ENCODE peak calls at places on chromosome 16, in five cellular contexts. K is HCT116, R is GM12878, J is SK-N-SH, T is K562. L is an unnamed sample.

GRCh38 chr16:19113577-19114358 is at the start of gene ITPRIPL2:
- DNase-seq in T (peak; percentile 72), K (peak; percentile 79), R (no peak), J (peak; percentile 92), L (peak; percentile 98)

GRCh38 chr16:48997081-48997615 is 284.5 kb downstream of the CBLN1 start:
- DNase-seq in T (no peak), K (no peak), J (no peak), R (no peak), L (no peak)

GRCh38 chr16:73058616-73059409 is 10.9 kb upstream of the ZFHX3 start:
- DNase-seq in J (peak; percentile 77), T (peak; percentile 20), R (no peak), K (peak; percentile 38), L (peak; percentile 56)

GRCh38 chr16:30748634-30749445 is 615 bp downstream of the PHKG2 start:
- DNase-seq in J (peak; percentile 80), R (no peak), T (peak; percentile 64), K (no peak), L (no peak)

GRCh38 chr16:64269756-64270155 is 852.1 kb downstream of the CDH11 start:
- DNase-seq in T (no peak), J (no peak), R (no peak), K (no peak), L (no peak)

GRCh38 chr16:65538945-65539344 is 417.1 kb upstream of the CDH11 start:
- DNase-seq in R (no peak), T (no peak), J (no peak), K (no peak), L (no peak)

GRCh38 chr16:85722066-85722465 is 28.8 kb downstream of the C16orf74 start:
- DNase-seq in T (no peak), J (no peak), R (no peak), K (no peak), L (no peak)

GRCh38 chr16:82263456-82264159 is 93.6 kb upstream of the MPHOSPH6 start:
- DNase-seq in R (peak; percentile 5), T (peak; percentile 75), J (peak; percentile 51), K (peak; percentile 53), L (peak; percentile 56)

GRCh38 chr16:75306102-75306762 is 54.8 kb upstream of the BCAR1 start:
- DNase-seq in R (no peak), T (no peak), K (peak; percentile 49), J (no peak), L (no peak)

GRCh38 chr16:87856796-87857228 is 12.5 kb downstream of the SLC7A5 start:
- DNase-seq in J (peak; percentile 41), R (no peak), K (no peak), T (no peak), L (no peak)

GRCh38 chr16:17277981-17278381 is 192.8 kb downstream of the XYLT1 start:
- DNase-seq in T (peak; percentile 19), K (peak; percentile 24), J (no peak), R (no peak), L (peak; percentile 76)

GRCh38 chr16:85112364-85112763 is at the start of gene CIBAR2:
- DNase-seq in K (no peak), R (no peak), J (peak; percentile 92), T (no peak), L (no peak)

GRCh38 chr16:64051826-64052225 is 1070.0 kb downstream of the CDH11 start:
- DNase-seq in K (no peak), J (no peak), R (no peak), T (no peak), L (peak; percentile 39)

GRCh38 chr16:66605177-66605999 is 884 bp downstream of the CMTM3 start:
- DNase-seq in J (peak; percentile 80), K (no peak), R (no peak), T (peak; percentile 77), L (no peak)

GRCh38 chr16:73054732-73055481 is 7.0 kb upstream of the ZFHX3 start:
- DNase-seq in T (no peak), K (no peak), J (peak; percentile 45), R (no peak), L (peak; percentile 72)

GRCh38 chr16:23877107-23878070 is 41.6 kb downstream of the PRKCB start:
- DNase-seq in R (no peak), K (no peak), J (no peak), T (no peak), L (peak; percentile 38)

GRCh38 chr16:29700253-29700987 is 21.4 kb downstream of the QPRT start:
- DNase-seq in R (no peak), J (peak; percentile 88), K (peak; percentile 84), T (peak; percentile 85), L (peak; percentile 77)

GRCh38 chr16:84183911-84184310 is 2.9 kb downstream of the TAF1C start:
- DNase-seq in J (no peak), K (no peak), T (no peak), R (no peak), L (no peak)

GRCh38 chr16:5944971-5945370 is 847.4 kb upstream of the EEF2KMT start:
- DNase-seq in J (peak; percentile 35), R (no peak), K (no peak), T (no peak), L (no peak)

GRCh38 chr16:54397190-54397835 is 110.7 kb upstream of the IRX3 start:
- DNase-seq in K (no peak), R (no peak), T (no peak), J (no peak), L (no peak)

GRCh38 chr16:47928008-47928407 is 227.8 kb downstream of the ABCC12 start:
- DNase-seq in T (peak; percentile 25), K (peak; percentile 24), J (no peak), R (no peak), L (peak; percentile 37)

GRCh38 chr16:65731840-65732239 is 610.0 kb upstream of the CDH11 start:
- DNase-seq in T (no peak), J (no peak), R (no peak), K (no peak), L (no peak)

GRCh38 chr16:80114699-80115098 is 426.1 kb upstream of the DYNLRB2 start:
- DNase-seq in R (no peak), K (no peak), T (no peak), J (no peak), L (no peak)

GRCh38 chr16:67673712-67674580 is 7.3 kb downstream of the C16orf86 start:
- DNase-seq in J (peak; percentile 66), R (no peak), K (no peak), T (no peak), L (peak; percentile 59)

GRCh38 chr16:8966781-8967436 is 3.2 kb upstream of the USP7 start:
- DNase-seq in R (no peak), K (no peak), T (peak; percentile 26), J (no peak), L (peak; percentile 44)

GRCh38 chr16:57574086-57574485 is 31.6 kb downstream of the ADGRG5 start:
- DNase-seq in T (no peak), R (no peak), J (no peak), K (no peak), L (no peak)
- TF ChIP-seq JUND in T (no peak), R (no peak), J (no peak), K (no peak), L (no peak)

GRCh38 chr16:55426865-55427484 is 52.0 kb upstream of the MMP2 start:
- DNase-seq in K (no peak), J (no peak), T (no peak), R (no peak), L (no peak)
- TF ChIP-seq JUND in K (no peak), J (no peak), T (no peak), R (no peak), L (no peak)

DNA sequence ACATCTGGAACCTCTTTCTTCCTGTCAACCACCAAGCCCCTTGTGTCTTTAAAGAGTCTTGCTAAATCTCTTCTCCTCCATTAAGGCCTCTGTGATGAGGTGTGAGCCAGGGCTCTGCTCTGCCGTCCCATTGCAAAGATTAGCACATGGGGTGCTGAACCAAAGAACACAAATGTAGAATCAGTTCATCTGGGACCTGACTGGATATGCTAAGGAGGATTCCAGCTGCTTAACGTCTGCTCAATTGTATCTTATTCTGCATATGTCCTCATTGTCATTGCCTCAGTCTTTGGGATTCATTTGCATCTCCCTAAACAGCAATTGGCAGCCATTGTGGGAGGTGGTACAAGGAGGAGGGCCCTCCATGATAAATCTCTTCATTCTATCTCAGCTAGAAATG is 106.3 kb upstream of the ADAMTS18 start:
- DNase-seq in T (no peak), K (no peak), J (no peak), R (no peak), L (no peak)
- TF ChIP-seq JUND in T (no peak), K (no peak), J (no peak), R (no peak), L (no peak)

DNA sequence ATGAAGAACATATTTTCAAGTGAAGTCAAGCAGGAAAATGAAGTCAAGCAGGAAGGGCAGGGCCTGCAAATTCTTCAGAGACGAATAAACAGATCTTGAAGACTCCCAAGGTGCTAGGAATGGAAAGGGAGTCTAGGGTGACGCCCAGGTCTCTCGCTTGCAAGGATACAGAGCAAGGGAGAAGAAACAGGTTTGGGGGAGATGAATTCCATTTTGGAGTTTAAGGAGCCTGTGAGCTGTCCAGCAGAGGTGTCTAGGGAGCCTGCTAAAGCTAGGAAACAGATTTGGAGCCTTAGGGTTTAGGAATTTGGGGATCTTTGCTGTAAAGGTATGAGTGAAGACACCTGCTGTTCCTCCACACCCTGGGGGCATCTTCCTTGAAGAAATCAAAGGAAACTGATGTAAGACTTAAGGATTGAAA is 2.0 kb upstream of the UNKL start:
- DNase-seq in T (no peak), J (no peak), R (no peak), K (no peak), L (no peak)
- TF ChIP-seq JUND in T (no peak), J (no peak), R (no peak), K (no peak), L (no peak)

GRCh38 chr16:10851512-10851911 is 25.5 kb upstream of the CIITA start:
- DNase-seq in J (no peak), R (no peak), K (no peak), T (no peak), L (no peak)
- TF ChIP-seq JUND in J (no peak), R (no peak), K (no peak), T (no peak), L (no peak)